ENCODE peak calls at places on chromosomes 2 and 18, in six cellular contexts. One of them, this sample, is unnamed.

GRCh38 chr18:26656944-26657536 is 108.7 kb upstream of the KCTD1 start:
- DNase-seq in H9: peak; percentile 55
- DNase-seq in DND-41: peak; percentile 76
- DNase-seq in heart left ventricle: peak; percentile 83
- DNase-seq in CD4-positive, alpha-beta T cell: no peak
- DNase-seq in HFF-Myc: no peak
- DNase-seq in this sample: peak; percentile 87

GRCh38 chr2:195898505-195898904 is 170.1 kb downstream of the DNAH7 start:
- DNase-seq in H9: no peak
- DNase-seq in DND-41: no peak
- DNase-seq in heart left ventricle: peak; percentile 66
- DNase-seq in CD4-positive, alpha-beta T cell: no peak
- DNase-seq in HFF-Myc: peak; percentile 97
- DNase-seq in this sample: peak; percentile 32

GRCh38 chr18:2978626-2979025 is 34.3 kb downstream of the LPIN2 start:
- DNase-seq in H9: no peak
- DNase-seq in DND-41: no peak
- DNase-seq in heart left ventricle: no peak
- DNase-seq in CD4-positive, alpha-beta T cell: no peak
- DNase-seq in HFF-Myc: no peak
- DNase-seq in this sample: no peak

GRCh38 chr2:216632321-216632951 is 784 bp upstream of the IGFBP2 start:
- DNase-seq in H9: peak; percentile 43
- DNase-seq in DND-41: no peak
- DNase-seq in heart left ventricle: no peak
- DNase-seq in CD4-positive, alpha-beta T cell: no peak
- DNase-seq in HFF-Myc: no peak
- DNase-seq in this sample: no peak

GRCh38 chr2:83686863-83687262 is 772.2 kb downstream of the SUCLG1 start:
- DNase-seq in H9: no peak
- DNase-seq in DND-41: no peak
- DNase-seq in heart left ventricle: no peak
- DNase-seq in CD4-positive, alpha-beta T cell: no peak
- DNase-seq in HFF-Myc: no peak
- DNase-seq in this sample: no peak

GRCh38 chr2:32718752-32719151 is 90.9 kb downstream of the TTC27 start:
- DNase-seq in H9: no peak
- DNase-seq in DND-41: no peak
- DNase-seq in heart left ventricle: no peak
- DNase-seq in CD4-positive, alpha-beta T cell: no peak
- DNase-seq in HFF-Myc: no peak
- DNase-seq in this sample: no peak

GRCh38 chr2:16166327-16166981 is 226.1 kb downstream of the MYCN start:
- DNase-seq in H9: no peak
- DNase-seq in DND-41: no peak
- DNase-seq in heart left ventricle: no peak
- DNase-seq in CD4-positive, alpha-beta T cell: no peak
- DNase-seq in HFF-Myc: no peak
- DNase-seq in this sample: no peak

GRCh38 chr2:127053731-127054603 is 53.0 kb downstream of the BIN1 start:
- DNase-seq in H9: no peak
- DNase-seq in DND-41: no peak
- DNase-seq in heart left ventricle: no peak
- DNase-seq in CD4-positive, alpha-beta T cell: no peak
- DNase-seq in HFF-Myc: no peak
- DNase-seq in this sample: no peak

GRCh38 chr18:54717673-54718435 is 110.4 kb upstream of the RAB27B start:
- DNase-seq in H9: peak; percentile 71
- DNase-seq in DND-41: peak; percentile 74
- DNase-seq in heart left ventricle: no peak
- DNase-seq in CD4-positive, alpha-beta T cell: peak; percentile 45
- DNase-seq in HFF-Myc: no peak
- DNase-seq in this sample: no peak

GRCh38 chr2:46366675-46367067 is 69.5 kb downstream of the EPAS1 start:
- DNase-seq in H9: no peak
- DNase-seq in DND-41: no peak
- DNase-seq in heart left ventricle: no peak
- DNase-seq in CD4-positive, alpha-beta T cell: no peak
- DNase-seq in HFF-Myc: no peak
- DNase-seq in this sample: no peak

GRCh38 chr18:5759169-5759568 is 136.2 kb downstream of the TMEM200C start:
- DNase-seq in H9: peak; percentile 46
- DNase-seq in DND-41: no peak
- DNase-seq in heart left ventricle: no peak
- DNase-seq in CD4-positive, alpha-beta T cell: no peak
- DNase-seq in HFF-Myc: no peak
- DNase-seq in this sample: no peak

GRCh38 chr2:240287496-240288086 is 147.1 kb upstream of the OTOS start:
- DNase-seq in H9: peak; percentile 34
- DNase-seq in DND-41: no peak
- DNase-seq in heart left ventricle: no peak
- DNase-seq in CD4-positive, alpha-beta T cell: no peak
- DNase-seq in HFF-Myc: no peak
- DNase-seq in this sample: no peak

GRCh38 chr2:98560256-98560771 is 48.0 kb downstream of the COA5 start:
- DNase-seq in H9: no peak
- DNase-seq in DND-41: no peak
- DNase-seq in heart left ventricle: peak; percentile 58
- DNase-seq in CD4-positive, alpha-beta T cell: no peak
- DNase-seq in HFF-Myc: peak; percentile 50
- DNase-seq in this sample: no peak

GRCh38 chr2:30235008-30235655 is 3.8 kb downstream of the LBH start:
- DNase-seq in H9: no peak
- DNase-seq in DND-41: no peak
- DNase-seq in heart left ventricle: no peak
- DNase-seq in CD4-positive, alpha-beta T cell: peak; percentile 67
- DNase-seq in HFF-Myc: no peak
- DNase-seq in this sample: no peak

GRCh38 chr2:161078211-161078539 is 82.1 kb upstream of the TANK start:
- DNase-seq in H9: no peak
- DNase-seq in DND-41: peak; percentile 8
- DNase-seq in heart left ventricle: no peak
- DNase-seq in CD4-positive, alpha-beta T cell: no peak
- DNase-seq in HFF-Myc: no peak
- DNase-seq in this sample: no peak

GRCh38 chr2:111160758-111161157 is 40.0 kb downstream of the BCL2L11 start:
- DNase-seq in H9: no peak
- DNase-seq in DND-41: no peak
- DNase-seq in heart left ventricle: no peak
- DNase-seq in CD4-positive, alpha-beta T cell: no peak
- DNase-seq in HFF-Myc: no peak
- DNase-seq in this sample: no peak

GRCh38 chr2:8761529-8762164 is 75.8 kb downstream of the KIDINS220 start:
- DNase-seq in H9: no peak
- DNase-seq in DND-41: no peak
- DNase-seq in heart left ventricle: no peak
- DNase-seq in CD4-positive, alpha-beta T cell: no peak
- DNase-seq in HFF-Myc: no peak
- DNase-seq in this sample: no peak
- TF ChIP-seq CTCF in H9: peak; percentile 66
- TF ChIP-seq CTCF in DND-41: peak; percentile 67
- TF ChIP-seq CTCF in heart left ventricle: peak; percentile 36
- TF ChIP-seq CTCF in CD4-positive, alpha-beta T cell: peak; percentile 12
- TF ChIP-seq CTCF in HFF-Myc: peak; percentile 36
- TF ChIP-seq CTCF in this sample: no peak

GRCh38 chr2:56082665-56083064 is 101.1 kb upstream of the CCDC85A start:
- DNase-seq in H9: no peak
- DNase-seq in DND-41: no peak
- DNase-seq in heart left ventricle: no peak
- DNase-seq in CD4-positive, alpha-beta T cell: no peak
- DNase-seq in HFF-Myc: no peak
- DNase-seq in this sample: no peak

GRCh38 chr2:56077352-56077915 is 106.4 kb upstream of the CCDC85A start:
- DNase-seq in H9: peak; percentile 48
- DNase-seq in DND-41: peak; percentile 19
- DNase-seq in heart left ventricle: no peak
- DNase-seq in CD4-positive, alpha-beta T cell: no peak
- DNase-seq in HFF-Myc: no peak
- DNase-seq in this sample: no peak
- TF ChIP-seq CTCF in H9: peak; percentile 81
- TF ChIP-seq CTCF in DND-41: peak; percentile 57
- TF ChIP-seq CTCF in heart left ventricle: no peak
- TF ChIP-seq CTCF in CD4-positive, alpha-beta T cell: no peak
- TF ChIP-seq CTCF in HFF-Myc: peak; percentile 59
- TF ChIP-seq CTCF in this sample: no peak

GRCh38 chr2:236346366-236346765 is 82.2 kb upstream of the ASB18 start:
- DNase-seq in H9: peak; percentile 5
- DNase-seq in DND-41: no peak
- DNase-seq in heart left ventricle: no peak
- DNase-seq in CD4-positive, alpha-beta T cell: no peak
- DNase-seq in HFF-Myc: no peak
- DNase-seq in this sample: no peak

GRCh38 chr2:236351966-236352525 is 87.8 kb upstream of the ASB18 start:
- DNase-seq in H9: peak; percentile 20
- DNase-seq in DND-41: no peak
- DNase-seq in heart left ventricle: no peak
- DNase-seq in CD4-positive, alpha-beta T cell: no peak
- DNase-seq in HFF-Myc: no peak
- DNase-seq in this sample: no peak

GRCh38 chr2:236348279-236348678 is 84.1 kb upstream of the ASB18 start:
- DNase-seq in H9: peak; percentile 30
- DNase-seq in DND-41: no peak
- DNase-seq in heart left ventricle: no peak
- DNase-seq in CD4-positive, alpha-beta T cell: no peak
- DNase-seq in HFF-Myc: no peak
- DNase-seq in this sample: no peak

GRCh38 chr2:236350426-236350825 is 86.2 kb upstream of the ASB18 start:
- DNase-seq in H9: peak; percentile 16
- DNase-seq in DND-41: no peak
- DNase-seq in heart left ventricle: no peak
- DNase-seq in CD4-positive, alpha-beta T cell: no peak
- DNase-seq in HFF-Myc: no peak
- DNase-seq in this sample: no peak

GRCh38 chr2:236348976-236349375 is 84.8 kb upstream of the ASB18 start:
- DNase-seq in H9: no peak
- DNase-seq in DND-41: no peak
- DNase-seq in heart left ventricle: no peak
- DNase-seq in CD4-positive, alpha-beta T cell: no peak
- DNase-seq in HFF-Myc: no peak
- DNase-seq in this sample: no peak
- TF ChIP-seq CTCF in H9: no peak
- TF ChIP-seq CTCF in DND-41: no peak
- TF ChIP-seq CTCF in heart left ventricle: no peak
- TF ChIP-seq CTCF in CD4-positive, alpha-beta T cell: no peak
- TF ChIP-seq CTCF in HFF-Myc: no peak
- TF ChIP-seq CTCF in this sample: no peak

GRCh38 chr2:102735431-102736130 is 26.2 kb upstream of the TMEM182 start:
- DNase-seq in H9: no peak
- DNase-seq in DND-41: no peak
- DNase-seq in heart left ventricle: no peak
- DNase-seq in CD4-positive, alpha-beta T cell: no peak
- DNase-seq in HFF-Myc: no peak
- DNase-seq in this sample: peak; percentile 47

GRCh38 chr2:102737435-102737834 is 24.4 kb upstream of the TMEM182 start:
- DNase-seq in H9: no peak
- DNase-seq in DND-41: no peak
- DNase-seq in heart left ventricle: no peak
- DNase-seq in CD4-positive, alpha-beta T cell: no peak
- DNase-seq in HFF-Myc: no peak
- DNase-seq in this sample: no peak

GRCh38 chr2:102736607-102737409 is 25.0 kb upstream of the TMEM182 start:
- DNase-seq in H9: peak; percentile 85
- DNase-seq in DND-41: peak; percentile 82
- DNase-seq in heart left ventricle: peak; percentile 83
- DNase-seq in CD4-positive, alpha-beta T cell: peak; percentile 86
- DNase-seq in HFF-Myc: no peak
- DNase-seq in this sample: peak; percentile 81

DNA sequence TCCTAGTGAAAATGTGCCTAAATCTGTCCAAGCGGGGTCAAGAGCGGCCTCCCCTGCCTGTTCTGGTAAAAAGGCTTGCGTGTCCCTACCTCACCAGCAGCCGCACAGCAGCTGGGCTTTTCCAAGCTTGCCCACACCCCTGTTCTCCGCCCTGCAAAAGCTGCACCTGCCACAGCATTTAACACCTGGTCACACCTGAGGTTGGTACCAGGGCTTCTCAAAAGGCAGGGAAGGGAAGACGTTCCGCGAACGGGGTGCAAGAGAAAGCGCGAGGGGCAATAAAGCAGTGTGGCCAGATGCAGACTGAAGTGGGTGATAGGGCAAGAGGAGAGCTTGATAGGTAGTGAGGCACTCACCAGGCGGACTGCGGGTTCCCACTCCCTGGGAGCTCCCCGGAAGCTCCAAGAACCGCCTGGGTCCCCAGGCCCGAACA is 25.6 kb upstream of the TMEM182 start:
- DNase-seq in H9: peak; percentile 39
- DNase-seq in DND-41: no peak
- DNase-seq in heart left ventricle: no peak
- DNase-seq in CD4-positive, alpha-beta T cell: peak; percentile 37
- DNase-seq in HFF-Myc: no peak
- DNase-seq in this sample: peak; percentile 50
- TF ChIP-seq CTCF in H9: no peak
- TF ChIP-seq CTCF in DND-41: no peak
- TF ChIP-seq CTCF in heart left ventricle: no peak
- TF ChIP-seq CTCF in CD4-positive, alpha-beta T cell: no peak
- TF ChIP-seq CTCF in HFF-Myc: no peak
- TF ChIP-seq CTCF in this sample: no peak

GRCh38 chr2:218865396-218865795 is 5.8 kb downstream of the WNT6 start:
- DNase-seq in H9: no peak
- DNase-seq in DND-41: no peak
- DNase-seq in heart left ventricle: no peak
- DNase-seq in CD4-positive, alpha-beta T cell: no peak
- DNase-seq in HFF-Myc: no peak
- DNase-seq in this sample: no peak
- TF ChIP-seq CTCF in H9: no peak
- TF ChIP-seq CTCF in DND-41: no peak
- TF ChIP-seq CTCF in heart left ventricle: no peak
- TF ChIP-seq CTCF in CD4-positive, alpha-beta T cell: no peak
- TF ChIP-seq CTCF in HFF-Myc: no peak
- TF ChIP-seq CTCF in this sample: no peak

DNA sequence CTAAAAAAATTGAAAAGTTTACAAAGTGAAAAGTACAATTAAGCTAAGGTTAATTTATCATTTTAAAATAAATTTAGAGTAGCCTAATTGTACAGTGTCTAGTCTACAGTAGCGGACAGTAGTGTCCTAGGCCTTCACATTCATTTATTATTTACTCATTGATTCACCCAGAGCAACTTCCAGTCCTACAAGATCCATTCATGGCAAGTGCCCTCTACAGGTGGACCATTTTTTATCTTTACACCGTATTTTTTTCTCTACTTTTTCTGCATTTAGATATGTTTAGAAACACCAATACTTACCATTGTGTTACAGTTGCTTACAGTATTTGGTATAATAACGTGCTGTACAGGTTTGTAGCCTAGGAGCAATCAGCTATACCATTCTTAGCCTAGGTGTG is 84.1 kb downstream of the TSN start:
- DNase-seq in H9: no peak
- DNase-seq in DND-41: no peak
- DNase-seq in heart left ventricle: no peak
- DNase-seq in CD4-positive, alpha-beta T cell: no peak
- DNase-seq in HFF-Myc: no peak
- DNase-seq in this sample: no peak
- TF ChIP-seq CTCF in H9: peak; percentile 38
- TF ChIP-seq CTCF in DND-41: peak; percentile 13
- TF ChIP-seq CTCF in heart left ventricle: no peak
- TF ChIP-seq CTCF in CD4-positive, alpha-beta T cell: no peak
- TF ChIP-seq CTCF in HFF-Myc: no peak
- TF ChIP-seq CTCF in this sample: no peak

This sample was measured in pancreas.